ENCODE peak calls at places on chromosomes 1 and 21, in four cellular contexts. One of them, this sample, is unnamed.

GRCh38 chr21:38037416-38037815 is 121.2 kb upstream of the KCNJ6 start:
- DNase-seq in cardiac fibroblast: peak
- DNase-seq in fibroblast of lung: peak
- DNase-seq in H9: no peak
- DNase-seq in this sample: no peak

GRCh38 chr1:9143250-9143649 is 14.3 kb upstream of the GPR157 start:
- DNase-seq in cardiac fibroblast: peak
- DNase-seq in fibroblast of lung: peak
- DNase-seq in H9: no peak
- DNase-seq in this sample: peak

GRCh38 chr1:199843856-199844255 is 183.7 kb upstream of the NR5A2 start:
- DNase-seq in cardiac fibroblast: no peak
- DNase-seq in H9: no peak
- DNase-seq in fibroblast of lung: peak
- DNase-seq in this sample: no peak

GRCh38 chr1:191831572-191831971 is 326.7 kb upstream of the RGS18 start:
- DNase-seq in H9: no peak
- DNase-seq in cardiac fibroblast: no peak
- DNase-seq in fibroblast of lung: peak
- DNase-seq in this sample: no peak

GRCh38 chr1:153880962-153881361 is 41.8 kb downstream of the GATAD2B start:
- DNase-seq in cardiac fibroblast: peak
- DNase-seq in fibroblast of lung: peak
- DNase-seq in H9: no peak
- DNase-seq in this sample: peak

GRCh38 chr21:44880762-44881585 is 7.5 kb upstream of the PTTG1IP start:
- DNase-seq in H9: no peak
- DNase-seq in fibroblast of lung: peak
- DNase-seq in cardiac fibroblast: peak
- DNase-seq in this sample: peak

GRCh38 chr1:33086384-33086850 is 5.5 kb downstream of the AZIN2 start:
- DNase-seq in fibroblast of lung: peak
- DNase-seq in cardiac fibroblast: peak
- DNase-seq in H9: peak
- DNase-seq in this sample: peak

GRCh38 chr1:15089244-15089992 is 64.1 kb upstream of the TMEM51 start:
- DNase-seq in H9: no peak
- DNase-seq in cardiac fibroblast: no peak
- DNase-seq in fibroblast of lung: no peak
- DNase-seq in this sample: no peak

GRCh38 chr1:178096421-178096820 is 2.5 kb downstream of the RASAL2 start:
- DNase-seq in fibroblast of lung: peak
- DNase-seq in H9: no peak
- DNase-seq in cardiac fibroblast: peak
- DNase-seq in this sample: no peak

GRCh38 chr1:154937051-154937987 is 800 bp upstream of the PMVK start:
- DNase-seq in fibroblast of lung: peak
- DNase-seq in H9: peak
- DNase-seq in cardiac fibroblast: peak
- DNase-seq in this sample: peak

GRCh38 chr1:55428944-55429931 is 214.1 kb upstream of the USP24 start:
- DNase-seq in cardiac fibroblast: peak
- DNase-seq in fibroblast of lung: peak
- DNase-seq in H9: peak
- DNase-seq in this sample: peak

GRCh38 chr1:170241266-170241851 is 95.6 kb downstream of the NTMT2 start:
- DNase-seq in fibroblast of lung: no peak
- DNase-seq in cardiac fibroblast: peak
- DNase-seq in H9: no peak
- DNase-seq in this sample: no peak

GRCh38 chr1:57633055-57633454 is 209.2 kb upstream of the DAB1 start:
- DNase-seq in H9: peak
- DNase-seq in cardiac fibroblast: no peak
- DNase-seq in fibroblast of lung: no peak
- DNase-seq in this sample: no peak

GRCh38 chr1:44553127-44553758 is 121.0 kb downstream of the TMEM53 start:
- DNase-seq in H9: no peak
- DNase-seq in cardiac fibroblast: peak
- DNase-seq in fibroblast of lung: no peak
- DNase-seq in this sample: no peak

GRCh38 chr1:38225745-38226144 is 179.2 kb upstream of the POU3F1 start:
- DNase-seq in H9: no peak
- DNase-seq in fibroblast of lung: no peak
- DNase-seq in cardiac fibroblast: no peak
- DNase-seq in this sample: no peak

GRCh38 chr1:85584264-85584781 is 3.8 kb downstream of the CCN1 start:
- DNase-seq in H9: no peak
- DNase-seq in cardiac fibroblast: peak
- DNase-seq in fibroblast of lung: peak
- DNase-seq in this sample: peak

GRCh38 chr1:42922687-42923366 is 35.8 kb downstream of the SLC2A1 start:
- DNase-seq in fibroblast of lung: peak
- DNase-seq in cardiac fibroblast: peak
- DNase-seq in H9: peak
- DNase-seq in this sample: peak

GRCh38 chr1:61056674-61057439 is 25.5 kb upstream of the NFIA start:
- DNase-seq in fibroblast of lung: peak
- DNase-seq in cardiac fibroblast: peak
- DNase-seq in H9: no peak
- DNase-seq in this sample: peak

GRCh38 chr1:159996653-159997052 is 35.1 kb downstream of the PIGM start:
- DNase-seq in fibroblast of lung: peak
- DNase-seq in cardiac fibroblast: peak
- DNase-seq in H9: no peak
- DNase-seq in this sample: peak

GRCh38 chr1:156903328-156904091 is 10.0 kb downstream of the PEAR1 start:
- DNase-seq in H9: no peak
- DNase-seq in fibroblast of lung: no peak
- DNase-seq in cardiac fibroblast: no peak
- DNase-seq in this sample: no peak

GRCh38 chr1:6612641-6613360 is 730 bp upstream of the PHF13 start:
- DNase-seq in fibroblast of lung: peak
- DNase-seq in cardiac fibroblast: peak
- DNase-seq in H9: no peak
- DNase-seq in this sample: peak

GRCh38 chr1:167197692-167198091 is 23.0 kb upstream of the POU2F1 start:
- DNase-seq in cardiac fibroblast: no peak
- DNase-seq in H9: no peak
- DNase-seq in fibroblast of lung: no peak
- DNase-seq in this sample: no peak

GRCh38 chr1:51557168-51557567 is 38.1 kb upstream of the EPS15 start:
- DNase-seq in cardiac fibroblast: no peak
- DNase-seq in H9: no peak
- DNase-seq in fibroblast of lung: no peak
- DNase-seq in this sample: no peak

GRCh38 chr1:11697188-11697892 is 5.8 kb downstream of the DRAXIN start:
- DNase-seq in cardiac fibroblast: no peak
- DNase-seq in H9: peak
- DNase-seq in fibroblast of lung: no peak
- DNase-seq in this sample: no peak

GRCh38 chr1:54301494-54301893 is 101.5 kb downstream of the MRPL37 start:
- DNase-seq in fibroblast of lung: no peak
- DNase-seq in cardiac fibroblast: no peak
- DNase-seq in H9: no peak
- DNase-seq in this sample: no peak

GRCh38 chr1:59332983-59333382 is 36.1 kb downstream of the FGGY start:
- DNase-seq in cardiac fibroblast: peak
- DNase-seq in fibroblast of lung: peak
- DNase-seq in H9: no peak
- DNase-seq in this sample: peak

GRCh38 chr1:233172201-233172600 is 123.3 kb downstream of the PCNX2 start:
- DNase-seq in H9: no peak
- DNase-seq in cardiac fibroblast: peak
- DNase-seq in fibroblast of lung: peak
- DNase-seq in this sample: no peak

GRCh38 chr21:36127250-36127904 is 7.5 kb upstream of the CBR3 start:
- DNase-seq in cardiac fibroblast: no peak
- DNase-seq in fibroblast of lung: no peak
- DNase-seq in H9: peak
- DNase-seq in this sample: no peak

GRCh38 chr1:186375929-186376330 is 292 bp downstream of the ODR4 start:
- DNase-seq in cardiac fibroblast: no peak
- DNase-seq in fibroblast of lung: no peak
- DNase-seq in H9: no peak
- DNase-seq in this sample: no peak

GRCh38 chr1:40936878-40937484 is 42.5 kb upstream of the CTPS1 start:
- DNase-seq in fibroblast of lung: peak
- DNase-seq in cardiac fibroblast: peak
- DNase-seq in H9: no peak
- DNase-seq in this sample: no peak

GRCh38 chr1:206415913-206416312 is 54.4 kb upstream of the IKBKE start:
- DNase-seq in cardiac fibroblast: no peak
- DNase-seq in fibroblast of lung: peak
- DNase-seq in H9: no peak
- DNase-seq in this sample: no peak

GRCh38 chr1:36570478-36571060 is 87.9 kb upstream of the CSF3R start:
- DNase-seq in H9: no peak
- DNase-seq in fibroblast of lung: no peak
- DNase-seq in cardiac fibroblast: no peak
- DNase-seq in this sample: no peak